ENCODE peak calls at places on chromosomes 4 and X, in four cellular contexts. One of them, this sample, is unnamed.

GRCh38 chr4:17085416-17085815 is 187.0 kb upstream of the LDB2 start:
- DNase-seq in cardiac fibroblast: no peak
- DNase-seq in heart left ventricle: no peak
- DNase-seq in BE2C: no peak
- DNase-seq in this sample: no peak

GRCh38 chr4:181078236-181078635 is 1165.0 kb upstream of the TENM3 start:
- DNase-seq in cardiac fibroblast: no peak
- DNase-seq in heart left ventricle: no peak
- DNase-seq in BE2C: no peak
- DNase-seq in this sample: peak

GRCh38 chrX:43813898-43814297 is 68.4 kb downstream of the MAOB start:
- DNase-seq in cardiac fibroblast: peak
- DNase-seq in heart left ventricle: peak
- DNase-seq in BE2C: peak
- DNase-seq in this sample: peak

GRCh38 chr4:181968371-181968770 is 274.8 kb upstream of the TENM3 start:
- DNase-seq in cardiac fibroblast: peak
- DNase-seq in heart left ventricle: no peak
- DNase-seq in BE2C: no peak
- DNase-seq in this sample: peak

GRCh38 chr4:11548529-11549176 is 120.0 kb upstream of the HS3ST1 start:
- DNase-seq in cardiac fibroblast: peak
- DNase-seq in heart left ventricle: no peak
- DNase-seq in BE2C: no peak
- DNase-seq in this sample: peak

GRCh38 chr4:56828784-56829535 is 7.5 kb upstream of the SPINK2 start:
- DNase-seq in cardiac fibroblast: peak
- DNase-seq in heart left ventricle: no peak
- DNase-seq in BE2C: no peak
- DNase-seq in this sample: no peak

GRCh38 chr4:17347445-17347844 is 164.4 kb downstream of the QDPR start:
- DNase-seq in cardiac fibroblast: peak
- DNase-seq in heart left ventricle: no peak
- DNase-seq in BE2C: peak
- DNase-seq in this sample: peak

GRCh38 chrX:54891573-54891972 is 29.1 kb upstream of the TRO start:
- DNase-seq in cardiac fibroblast: peak
- DNase-seq in heart left ventricle: peak
- DNase-seq in BE2C: peak
- DNase-seq in this sample: peak

GRCh38 chr4:132227349-132228165 is 921.5 kb upstream of the PCDH10 start:
- DNase-seq in cardiac fibroblast: peak
- DNase-seq in heart left ventricle: no peak
- DNase-seq in BE2C: peak
- DNase-seq in this sample: peak

GRCh38 chr4:37966044-37966443 is 5.8 kb downstream of the PTTG2 start:
- DNase-seq in cardiac fibroblast: no peak
- DNase-seq in heart left ventricle: no peak
- DNase-seq in BE2C: no peak
- DNase-seq in this sample: no peak

GRCh38 chr4:37968747-37969146 is 8.5 kb downstream of the PTTG2 start:
- DNase-seq in cardiac fibroblast: no peak
- DNase-seq in heart left ventricle: no peak
- DNase-seq in BE2C: no peak
- DNase-seq in this sample: no peak

GRCh38 chr4:37970702-37971101 is 10.5 kb downstream of the PTTG2 start:
- DNase-seq in cardiac fibroblast: peak
- DNase-seq in heart left ventricle: peak
- DNase-seq in BE2C: peak
- DNase-seq in this sample: peak

GRCh38 chr4:37964734-37965457 is 4.7 kb downstream of the PTTG2 start:
- DNase-seq in cardiac fibroblast: no peak
- DNase-seq in heart left ventricle: no peak
- DNase-seq in BE2C: no peak
- DNase-seq in this sample: no peak

GRCh38 chr4:37967749-37968148 is 7.6 kb downstream of the PTTG2 start:
- DNase-seq in cardiac fibroblast: peak
- DNase-seq in heart left ventricle: no peak
- DNase-seq in BE2C: no peak
- DNase-seq in this sample: no peak
- H3K4me3 ChIP-seq in cardiac fibroblast: no peak
- H3K4me3 ChIP-seq in heart left ventricle: no peak
- H3K4me3 ChIP-seq in BE2C: no peak
- H3K4me3 ChIP-seq in this sample: no peak

DNA sequence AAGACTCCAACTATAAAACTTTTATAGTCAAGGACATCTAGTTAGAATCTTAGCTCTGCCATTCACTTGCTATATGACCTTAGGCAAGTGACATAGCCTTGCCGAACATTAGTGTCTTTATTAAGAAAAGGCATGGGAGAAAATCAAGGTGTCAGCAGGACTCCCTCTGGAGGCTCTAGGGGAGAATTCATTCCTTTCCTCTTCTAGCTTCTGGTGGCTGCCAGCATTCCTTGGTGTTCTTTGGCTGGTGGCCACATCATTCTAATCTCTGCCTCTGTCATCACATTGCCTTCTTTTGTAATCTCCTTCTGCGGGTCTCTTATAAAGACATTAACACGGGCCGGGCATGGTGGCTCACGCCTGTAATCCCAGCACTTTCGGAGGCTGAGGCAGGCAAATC is 99.8 kb downstream of the PPP1R2C start:
- DNase-seq in cardiac fibroblast: peak
- DNase-seq in heart left ventricle: no peak
- DNase-seq in BE2C: no peak
- DNase-seq in this sample: peak
- TF ChIP-seq CTCF in cardiac fibroblast: peak
- TF ChIP-seq CTCF in heart left ventricle: no peak
- TF ChIP-seq CTCF in BE2C: no peak
- TF ChIP-seq CTCF in this sample: peak

DNA sequence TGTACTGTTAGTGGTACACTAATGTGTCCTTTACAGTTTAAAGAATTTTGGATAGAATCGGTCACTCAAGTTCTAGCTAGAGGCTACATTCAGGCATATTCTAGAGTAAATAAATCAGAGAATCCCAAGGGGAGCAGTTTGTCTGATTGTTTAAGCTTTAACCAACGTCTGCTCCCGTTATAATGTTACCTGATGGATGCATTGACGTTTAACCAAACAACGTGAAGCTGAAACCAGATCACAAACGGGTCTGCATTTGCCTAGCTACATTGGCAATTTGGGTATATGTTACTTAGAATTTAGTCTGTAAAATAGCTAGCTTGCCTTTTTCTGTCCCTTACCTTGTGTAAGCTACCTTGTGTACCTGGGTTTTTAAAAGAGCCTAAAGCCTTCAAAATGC is 1.6 kb downstream of the PI4K2B start:
- DNase-seq in cardiac fibroblast: no peak
- DNase-seq in heart left ventricle: no peak
- DNase-seq in BE2C: no peak
- DNase-seq in this sample: no peak
- H3K4me3 ChIP-seq in cardiac fibroblast: peak
- H3K4me3 ChIP-seq in heart left ventricle: peak
- H3K4me3 ChIP-seq in BE2C: peak
- H3K4me3 ChIP-seq in this sample: peak

GRCh38 chr4:2418652-2419571 is at the start of gene CFAP99:
- DNase-seq in cardiac fibroblast: peak
- DNase-seq in heart left ventricle: peak
- DNase-seq in BE2C: peak
- DNase-seq in this sample: peak
- TF ChIP-seq CTCF in cardiac fibroblast: no peak
- TF ChIP-seq CTCF in heart left ventricle: no peak
- TF ChIP-seq CTCF in BE2C: peak
- TF ChIP-seq CTCF in this sample: peak